ENCODE peak calls at places on chromosomes 7 and 10, in four cellular contexts. R, N, E and B are unnamed samples.

GRCh38 chr10:6669269-6669859 is 89.3 kb upstream of the PRKCQ start:
- DNase-seq in R (peak; percentile 43), N (peak; percentile 68), E (peak; percentile 77), B (no peak)

GRCh38 chr10:46555713-46556514 is 544 bp downstream of the GPRIN2 start:
- DNase-seq in R (no peak), N (no peak), E (peak; percentile 94), B (peak; percentile 31)

GRCh38 chr10:75782463-75783248 is 351.2 kb downstream of the LRMDA start:
- DNase-seq in R (peak; percentile 9), N (no peak), E (no peak), B (no peak)

GRCh38 chr10:34228066-34228465 is 587.0 kb downstream of the PARD3 start:
- DNase-seq in R (no peak), N (no peak), E (no peak), B (no peak)

GRCh38 chr7:151405588-151405987 is 4.2 kb downstream of the WDR86 start:
- DNase-seq in R (no peak), N (no peak), E (no peak), B (no peak)

GRCh38 chr7:22627136-22627535 is 99.9 kb upstream of the IL6 start:
- DNase-seq in R (peak; percentile 93), N (peak; percentile 45), E (no peak), B (no peak)

GRCh38 chr10:72461085-72461484 is 106.4 kb upstream of the DNAJB12 start:
- DNase-seq in R (no peak), N (no peak), E (no peak), B (no peak)

GRCh38 chr7:99930376-99930775 is 956 bp upstream of the GJC3 start:
- DNase-seq in R (no peak), N (no peak), E (no peak), B (no peak)

GRCh38 chr7:153170287-153170686 is 410.7 kb downstream of the ACTR3B start:
- DNase-seq in R (no peak), N (no peak), E (no peak), B (no peak)

GRCh38 chr7:29494350-29494749 is 69.3 kb upstream of the PRR15 start:
- DNase-seq in R (peak; percentile 69), N (peak; percentile 64), E (no peak), B (no peak)

GRCh38 chr7:2926120-2926897 is 82.2 kb upstream of the GNA12 start:
- DNase-seq in R (no peak), N (no peak), E (no peak), B (no peak)

GRCh38 chr7:17983238-17984088 is 43.2 kb upstream of the SNX13 start:
- DNase-seq in R (no peak), N (peak; percentile 7), E (no peak), B (no peak)

GRCh38 chr10:79394631-79395030 is 47.4 kb downstream of the PPIF start:
- DNase-seq in R (no peak), N (no peak), E (no peak), B (no peak)

GRCh38 chr10:72692897-72693598 is 1.1 kb downstream of the MCU start:
- DNase-seq in R (peak; percentile 32), N (peak; percentile 46), E (no peak), B (no peak)

GRCh38 chr10:14181197-14181936 is 149.4 kb downstream of the FRMD4A start:
- DNase-seq in R (no peak), N (no peak), E (no peak), B (no peak)

GRCh38 chr10:113386005-113386404 is 166.8 kb upstream of the HABP2 start:
- DNase-seq in R (peak; percentile 40), N (peak; percentile 86), E (no peak), B (peak; percentile 52)

GRCh38 chr10:28332699-28333098 is 29.8 kb upstream of the MPP7 start:
- DNase-seq in R (no peak), N (no peak), E (no peak), B (no peak)

GRCh38 chr7:21762469-21762868 is 183.2 kb downstream of the CDCA7L start:
- DNase-seq in R (no peak), N (no peak), E (no peak), B (no peak)

GRCh38 chr7:143048827-143049226 is 3.3 kb upstream of the OR6V1 start:
- DNase-seq in R (no peak), N (peak; percentile 33), E (no peak), B (no peak)

GRCh38 chr7:105934577-105935185 is 28.4 kb upstream of the CDHR3 start:
- DNase-seq in R (peak; percentile 6), N (peak; percentile 51), E (peak; percentile 72), B (no peak)

GRCh38 chr7:108650487-108650886 is 80.8 kb downstream of the DNAJB9 start:
- DNase-seq in R (peak; percentile 29), N (peak; percentile 6), E (no peak), B (no peak)

GRCh38 chr10:15784662-15785300 is 65.1 kb upstream of the ITGA8 start:
- DNase-seq in R (peak; percentile 57), N (peak; percentile 4), E (peak; percentile 30), B (no peak)

GRCh38 chr10:13803566-13804554 is 217.1 kb downstream of the PRPF18 start:
- DNase-seq in R (peak; percentile 62), N (no peak), E (no peak), B (no peak)

GRCh38 chr7:30761214-30762156 is 9.6 kb downstream of the INMT start:
- DNase-seq in R (peak; percentile 20), N (no peak), E (no peak), B (no peak)

GRCh38 chr7:2172311-2173183 is 60.2 kb downstream of the MAD1L1 start:
- DNase-seq in R (peak; percentile 88), N (peak; percentile 78), E (no peak), B (no peak)

GRCh38 chr10:107952649-107953589 is 788.4 kb upstream of the SORCS1 start:
- DNase-seq in R (no peak), N (no peak), E (peak; percentile 12), B (no peak)

GRCh38 chr7:158322616-158323530 is 264.8 kb downstream of the PTPRN2 start:
- DNase-seq in R (no peak), N (no peak), E (no peak), B (no peak)

GRCh38 chr7:106369349-106369748 is 84.6 kb upstream of the NAMPT start:
- DNase-seq in R (peak; percentile 79), N (peak; percentile 91), E (no peak), B (no peak)

GRCh38 chr10:3972460-3973366 is 187.7 kb upstream of the KLF6 start:
- DNase-seq in R (no peak), N (peak; percentile 21), E (no peak), B (no peak)

GRCh38 chr7:46744957-46745699 is 824.1 kb upstream of the IGFBP3 start:
- DNase-seq in R (peak; percentile 62), N (peak; percentile 44), E (no peak), B (no peak)

GRCh38 chr7:135320277-135320676 is 86.6 kb downstream of the STRA8 start:
- DNase-seq in R (peak; percentile 88), N (peak; percentile 33), E (no peak), B (no peak)

GRCh38 chr10:59865101-59865500 is 41.3 kb downstream of the CCDC6 start:
- DNase-seq in R (peak; percentile 36), N (peak; percentile 13), E (peak; percentile 81), B (peak; percentile 79)

GRCh38 chr7:12303096-12303495 is 92.0 kb downstream of the TMEM106B start:
- DNase-seq in R (peak; percentile 34), N (no peak), E (no peak), B (no peak)

GRCh38 chr7:114102996-114103395 is 184.2 kb upstream of the PPP1R3A start:
- DNase-seq in R (peak; percentile 36), N (no peak), E (no peak), B (no peak)

GRCh38 chr7:114099337-114099736 is 180.5 kb upstream of the PPP1R3A start:
- DNase-seq in R (no peak), N (no peak), E (no peak), B (no peak)

GRCh38 chr7:114100810-114101209 is 182.0 kb upstream of the PPP1R3A start:
- DNase-seq in R (peak; percentile 6), N (peak; percentile 18), E (no peak), B (no peak)

GRCh38 chr7:114104035-114104434 is 185.2 kb upstream of the PPP1R3A start:
- DNase-seq in R (peak; percentile 65), N (peak; percentile 64), E (no peak), B (no peak)

DNA sequence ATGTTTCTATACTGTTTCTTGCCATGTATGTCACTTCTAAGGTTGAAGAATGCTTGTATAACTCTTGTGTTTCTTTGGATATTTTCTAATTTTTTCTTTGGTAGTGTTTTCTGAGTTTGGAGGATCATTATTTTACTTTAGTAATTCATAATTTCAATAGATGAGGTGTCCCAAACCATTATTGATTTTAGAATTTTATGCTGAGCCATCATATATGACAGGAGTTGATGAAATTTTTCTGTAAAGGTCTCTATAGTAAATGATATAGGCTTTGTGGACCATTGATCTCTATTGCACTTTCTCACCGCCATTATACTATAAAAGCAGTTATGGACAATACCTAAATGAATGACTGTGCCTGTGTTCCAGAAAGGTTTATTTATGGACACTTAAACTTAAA is 183.3 kb upstream of the PPP1R3A start:
- DNase-seq in R (no peak), N (no peak), E (no peak), B (no peak)
- H3K4me2 ChIP-seq in R (no peak overlapping the region), N (no peak overlapping the region), E (no peak overlapping the region), B (no peak overlapping the region)

GRCh38 chr10:125687507-125688185 is 4.7 kb upstream of the TEX36 start:
- DNase-seq in R (no peak), N (no peak), E (no peak), B (no peak)
- H3K4me1 ChIP-seq in R (no peaks in the 10 kb centered on the region), N (peaks cover 13% of the 10 kb centered on the region), E (no peaks in the 10 kb centered on the region), B (no peaks in the 10 kb centered on the region)

DNA sequence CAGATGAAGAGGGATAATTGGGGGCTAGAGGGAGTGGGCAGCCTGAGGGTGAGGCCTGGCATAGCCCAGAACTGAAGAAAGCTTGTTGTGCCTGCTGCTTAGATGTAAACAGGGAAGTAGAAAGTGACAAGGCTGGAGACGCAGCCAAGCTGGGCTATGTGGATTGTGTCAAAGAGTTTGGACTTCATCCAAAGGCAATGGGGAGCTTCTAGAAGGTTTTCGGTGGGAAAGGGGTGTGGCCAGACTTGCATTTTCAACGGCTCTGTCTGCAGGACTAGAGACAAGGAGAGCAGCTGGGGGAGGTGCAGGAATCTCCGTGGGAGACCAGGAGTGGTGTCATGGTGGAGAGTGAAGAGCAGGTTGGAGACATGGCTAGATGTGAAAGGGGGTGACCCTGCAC is 48.8 kb downstream of the GOLGA7B start:
- DNase-seq in R (no peak), N (no peak), E (no peak), B (no peak)
- H3K4me2 ChIP-seq in R (no peak overlapping the region), N (no peak overlapping the region), E (no peak overlapping the region), B (no peak overlapping the region)

DNA sequence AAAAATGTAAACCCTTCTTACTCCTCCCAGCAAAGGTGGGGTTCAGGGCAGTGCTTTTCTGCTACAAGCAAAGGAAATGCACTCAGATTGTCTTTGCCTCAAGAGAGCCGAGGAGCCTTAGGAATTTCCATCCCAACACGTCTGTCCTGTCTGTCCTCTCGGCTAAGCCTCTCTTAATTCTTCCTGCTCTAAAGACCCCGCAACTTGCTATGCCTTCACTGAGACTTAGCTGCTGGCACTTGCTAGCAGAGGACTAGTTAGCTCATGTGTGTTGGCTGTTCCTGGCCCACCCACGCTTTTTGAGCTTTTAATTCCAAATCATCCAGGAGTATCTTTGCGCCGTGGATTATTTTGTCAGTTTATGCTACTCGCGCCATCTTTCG is 481 bp upstream of the NPM3 start:
- DNase-seq in R (peak; percentile 19), N (peak; percentile 53), E (peak; percentile 50), B (no peak)
- H3K4me1 ChIP-seq in R (peaks cover 7% of the 10 kb centered on the region), N (peaks cover 8% of the 10 kb centered on the region), E (peaks cover 37% of the 10 kb centered on the region), B (peaks cover 11% of the 10 kb centered on the region)